ENCODE peak calls at places on chromosomes 13 and 19, in eight cellular contexts. One of them, this sample, is unnamed.
A peak's percentile ranks its signal among the peaks of the same experiment; 100 is the strongest.

GRCh38 chr19:39704181-39705044 is at the start of gene LGALS14:
- DNase-seq in breast epithelium: no peak
- DNase-seq in OCI-LY7: peak; percentile 3
- DNase-seq in fibroblast of lung: no peak
- DNase-seq in neuronal stem cell: no peak
- DNase-seq in CD8-positive, alpha-beta T cell: no peak
- DNase-seq in heart left ventricle: no peak
- DNase-seq in lung: no peak
- DNase-seq in this sample: no peak

GRCh38 chr19:2600914-2601870 is 101.3 kb downstream of the GNG7 start:
- DNase-seq in fibroblast of lung: no peak
- DNase-seq in OCI-LY7: no peak
- DNase-seq in lung: no peak
- DNase-seq in neuronal stem cell: no peak
- DNase-seq in breast epithelium: no peak
- DNase-seq in heart left ventricle: no peak
- DNase-seq in CD8-positive, alpha-beta T cell: no peak
- DNase-seq in this sample: no peak

GRCh38 chr13:24605923-24606372 is 74.3 kb upstream of the ATP12A start:
- DNase-seq in lung: no peak
- DNase-seq in fibroblast of lung: peak; percentile 31
- DNase-seq in neuronal stem cell: no peak
- DNase-seq in OCI-LY7: no peak
- DNase-seq in breast epithelium: no peak
- DNase-seq in CD8-positive, alpha-beta T cell: no peak
- DNase-seq in heart left ventricle: no peak
- DNase-seq in this sample: peak; percentile 37

GRCh38 chr13:88887045-88887662 is 1216.0 kb downstream of the SLITRK5 start:
- DNase-seq in lung: no peak
- DNase-seq in neuronal stem cell: no peak
- DNase-seq in breast epithelium: no peak
- DNase-seq in heart left ventricle: no peak
- DNase-seq in fibroblast of lung: no peak
- DNase-seq in OCI-LY7: no peak
- DNase-seq in CD8-positive, alpha-beta T cell: no peak
- DNase-seq in this sample: no peak

GRCh38 chr13:80862466-80862865 is 521.5 kb upstream of the SPRY2 start:
- DNase-seq in breast epithelium: no peak
- DNase-seq in lung: no peak
- DNase-seq in CD8-positive, alpha-beta T cell: no peak
- DNase-seq in heart left ventricle: no peak
- DNase-seq in fibroblast of lung: peak; percentile 68
- DNase-seq in OCI-LY7: no peak
- DNase-seq in neuronal stem cell: no peak
- DNase-seq in this sample: no peak

GRCh38 chr19:52646571-52647222 is 8.5 kb upstream of the ZNF83 start:
- DNase-seq in heart left ventricle: no peak
- DNase-seq in neuronal stem cell: no peak
- DNase-seq in breast epithelium: no peak
- DNase-seq in lung: no peak
- DNase-seq in CD8-positive, alpha-beta T cell: no peak
- DNase-seq in OCI-LY7: peak; percentile 31
- DNase-seq in fibroblast of lung: peak; percentile 17
- DNase-seq in this sample: no peak

GRCh38 chr13:21012841-21013681 is 48.3 kb downstream of the LATS2 start:
- DNase-seq in OCI-LY7: no peak
- DNase-seq in neuronal stem cell: no peak
- DNase-seq in breast epithelium: no peak
- DNase-seq in fibroblast of lung: no peak
- DNase-seq in CD8-positive, alpha-beta T cell: no peak
- DNase-seq in lung: no peak
- DNase-seq in heart left ventricle: no peak
- DNase-seq in this sample: no peak

GRCh38 chr19:6802336-6803035 is 30.0 kb downstream of the VAV1 start:
- DNase-seq in breast epithelium: peak; percentile 19
- DNase-seq in lung: peak; percentile 53
- DNase-seq in heart left ventricle: peak; percentile 33
- DNase-seq in OCI-LY7: peak; percentile 96
- DNase-seq in CD8-positive, alpha-beta T cell: peak; percentile 1
- DNase-seq in fibroblast of lung: no peak
- DNase-seq in neuronal stem cell: no peak
- DNase-seq in this sample: peak; percentile 44

GRCh38 chr19:55649579-55650557 is 1.9 kb downstream of the CCDC106 start:
- DNase-seq in OCI-LY7: no peak
- DNase-seq in fibroblast of lung: no peak
- DNase-seq in breast epithelium: no peak
- DNase-seq in neuronal stem cell: no peak
- DNase-seq in heart left ventricle: no peak
- DNase-seq in CD8-positive, alpha-beta T cell: no peak
- DNase-seq in lung: no peak
- DNase-seq in this sample: no peak

GRCh38 chr13:94711561-94712286 is 621 bp downstream of the SOX21 start:
- DNase-seq in heart left ventricle: no peak
- DNase-seq in CD8-positive, alpha-beta T cell: no peak
- DNase-seq in fibroblast of lung: peak; percentile 37
- DNase-seq in neuronal stem cell: no peak
- DNase-seq in lung: no peak
- DNase-seq in breast epithelium: no peak
- DNase-seq in OCI-LY7: no peak
- DNase-seq in this sample: no peak

GRCh38 chr13:72849571-72849970 is 67.6 kb downstream of the PIBF1 start:
- DNase-seq in breast epithelium: no peak
- DNase-seq in heart left ventricle: no peak
- DNase-seq in CD8-positive, alpha-beta T cell: no peak
- DNase-seq in lung: no peak
- DNase-seq in fibroblast of lung: peak; percentile 12
- DNase-seq in neuronal stem cell: no peak
- DNase-seq in OCI-LY7: no peak
- DNase-seq in this sample: no peak

GRCh38 chr19:18274776-18275356 is 614 bp upstream of the IQCN start:
- DNase-seq in fibroblast of lung: peak; percentile 88
- DNase-seq in OCI-LY7: no peak
- DNase-seq in neuronal stem cell: no peak
- DNase-seq in heart left ventricle: peak; percentile 88
- DNase-seq in lung: peak; percentile 72
- DNase-seq in breast epithelium: peak; percentile 89
- DNase-seq in CD8-positive, alpha-beta T cell: no peak
- DNase-seq in this sample: no peak

GRCh38 chr19:18270304-18270703 is 3.9 kb downstream of the IQCN start:
- DNase-seq in breast epithelium: no peak
- DNase-seq in lung: no peak
- DNase-seq in CD8-positive, alpha-beta T cell: no peak
- DNase-seq in fibroblast of lung: no peak
- DNase-seq in neuronal stem cell: no peak
- DNase-seq in OCI-LY7: no peak
- DNase-seq in heart left ventricle: no peak
- DNase-seq in this sample: no peak

GRCh38 chr19:18271433-18271841 is 2.8 kb downstream of the IQCN start:
- DNase-seq in neuronal stem cell: no peak
- DNase-seq in lung: no peak
- DNase-seq in heart left ventricle: no peak
- DNase-seq in CD8-positive, alpha-beta T cell: no peak
- DNase-seq in breast epithelium: no peak
- DNase-seq in fibroblast of lung: no peak
- DNase-seq in OCI-LY7: no peak
- DNase-seq in this sample: no peak

GRCh38 chr19:18273566-18274302 is 518 bp downstream of the IQCN start:
- DNase-seq in CD8-positive, alpha-beta T cell: no peak
- DNase-seq in fibroblast of lung: no peak
- DNase-seq in lung: no peak
- DNase-seq in OCI-LY7: no peak
- DNase-seq in breast epithelium: no peak
- DNase-seq in heart left ventricle: no peak
- DNase-seq in neuronal stem cell: no peak
- DNase-seq in this sample: no peak

DNA sequence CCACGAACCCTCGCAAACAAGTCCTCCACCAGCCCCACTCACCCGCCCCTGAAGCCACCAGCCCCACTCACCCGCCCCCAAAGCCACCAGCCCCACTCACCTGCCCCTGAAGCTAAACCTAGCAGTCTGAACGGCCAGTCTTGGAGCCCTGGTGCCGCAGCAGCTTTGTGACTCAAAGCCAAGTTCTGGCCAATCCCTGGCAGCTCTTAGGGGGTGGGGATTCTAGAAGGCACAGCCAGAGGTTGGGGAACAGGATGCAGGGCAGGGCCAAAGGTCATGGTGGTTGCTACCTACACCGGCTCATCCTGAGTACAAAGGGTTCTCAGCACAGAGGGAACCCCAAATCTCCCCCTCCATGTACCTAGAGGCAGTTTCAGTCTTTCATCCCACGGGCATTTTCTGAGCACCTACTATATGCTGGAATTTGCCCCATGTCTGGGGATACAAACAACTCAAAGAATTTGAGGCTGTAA is at the start of gene IQCN:
- DNase-seq in breast epithelium: peak; percentile 61
- DNase-seq in OCI-LY7: no peak
- DNase-seq in lung: no peak
- DNase-seq in neuronal stem cell: no peak
- DNase-seq in CD8-positive, alpha-beta T cell: peak; percentile 39
- DNase-seq in fibroblast of lung: peak; percentile 44
- DNase-seq in heart left ventricle: no peak
- DNase-seq in this sample: peak; percentile 62
- H3K4me3 ChIP-seq in breast epithelium: peak within 1 kb of the TSS; percentile 1
- H3K4me3 ChIP-seq in OCI-LY7: no peak within 1 kb of the TSS
- H3K4me3 ChIP-seq in lung: no peak within 1 kb of the TSS
- H3K4me3 ChIP-seq in neuronal stem cell: no peak within 1 kb of the TSS
- H3K4me3 ChIP-seq in CD8-positive, alpha-beta T cell: no peak within 1 kb of the TSS
- H3K4me3 ChIP-seq in fibroblast of lung: peak within 1 kb of the TSS; percentile 3
- H3K4me3 ChIP-seq in heart left ventricle: peak within 1 kb of the TSS; percentile 0
- H3K4me3 ChIP-seq in this sample: no peak within 1 kb of the TSS

GRCh38 chr13:28329395-28330158 is 165.4 kb downstream of the FLT1 start:
- DNase-seq in CD8-positive, alpha-beta T cell: no peak
- DNase-seq in fibroblast of lung: peak; percentile 85
- DNase-seq in heart left ventricle: peak; percentile 27
- DNase-seq in neuronal stem cell: no peak
- DNase-seq in lung: peak; percentile 48
- DNase-seq in breast epithelium: no peak
- DNase-seq in OCI-LY7: no peak
- DNase-seq in this sample: no peak

GRCh38 chr13:28327761-28328607 is 166.9 kb downstream of the FLT1 start:
- DNase-seq in heart left ventricle: no peak
- DNase-seq in OCI-LY7: no peak
- DNase-seq in fibroblast of lung: no peak
- DNase-seq in CD8-positive, alpha-beta T cell: no peak
- DNase-seq in breast epithelium: no peak
- DNase-seq in lung: no peak
- DNase-seq in neuronal stem cell: no peak
- DNase-seq in this sample: no peak

GRCh38 chr13:28325022-28325421 is 169.9 kb downstream of the FLT1 start:
- DNase-seq in lung: no peak
- DNase-seq in fibroblast of lung: no peak
- DNase-seq in heart left ventricle: peak; percentile 46
- DNase-seq in CD8-positive, alpha-beta T cell: no peak
- DNase-seq in breast epithelium: no peak
- DNase-seq in OCI-LY7: no peak
- DNase-seq in neuronal stem cell: no peak
- DNase-seq in this sample: no peak

GRCh38 chr13:28324181-28324789 is 170.6 kb downstream of the FLT1 start:
- DNase-seq in breast epithelium: no peak
- DNase-seq in fibroblast of lung: peak; percentile 72
- DNase-seq in OCI-LY7: peak; percentile 76
- DNase-seq in neuronal stem cell: peak; percentile 57
- DNase-seq in CD8-positive, alpha-beta T cell: peak; percentile 9
- DNase-seq in lung: peak; percentile 62
- DNase-seq in heart left ventricle: peak; percentile 70
- DNase-seq in this sample: peak; percentile 55

DNA sequence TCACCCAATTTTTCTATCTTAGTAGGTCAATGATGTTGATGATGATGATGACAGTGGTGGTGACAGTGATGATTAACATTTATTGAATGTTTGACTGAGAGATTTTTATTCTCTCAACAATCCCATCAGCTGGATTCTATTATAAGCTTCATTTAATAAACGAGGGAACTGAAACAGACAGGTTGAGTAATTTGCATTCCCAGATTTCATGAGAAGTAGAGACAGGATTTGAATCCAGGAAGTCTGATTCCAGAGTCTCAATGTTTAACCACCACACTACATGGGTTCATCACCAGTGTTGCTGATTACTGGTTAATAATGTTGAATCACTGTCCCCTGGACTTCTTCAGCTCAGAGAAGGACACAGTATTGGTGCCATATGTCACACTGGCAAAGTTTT is 168.8 kb downstream of the FLT1 start:
- DNase-seq in neuronal stem cell: no peak
- DNase-seq in OCI-LY7: no peak
- DNase-seq in heart left ventricle: no peak
- DNase-seq in breast epithelium: no peak
- DNase-seq in CD8-positive, alpha-beta T cell: no peak
- DNase-seq in fibroblast of lung: no peak
- DNase-seq in lung: no peak
- DNase-seq in this sample: no peak
- H3K27ac ChIP-seq in neuronal stem cell: no peak overlapping the region
- H3K27ac ChIP-seq in OCI-LY7: no peak overlapping the region
- H3K27ac ChIP-seq in heart left ventricle: no peak overlapping the region
- H3K27ac ChIP-seq in breast epithelium: no peak overlapping the region
- H3K27ac ChIP-seq in CD8-positive, alpha-beta T cell: no peak overlapping the region
- H3K27ac ChIP-seq in fibroblast of lung: no peak overlapping the region
- H3K27ac ChIP-seq in lung: no peak overlapping the region
- H3K27ac ChIP-seq in this sample: no peak overlapping the region

DNA sequence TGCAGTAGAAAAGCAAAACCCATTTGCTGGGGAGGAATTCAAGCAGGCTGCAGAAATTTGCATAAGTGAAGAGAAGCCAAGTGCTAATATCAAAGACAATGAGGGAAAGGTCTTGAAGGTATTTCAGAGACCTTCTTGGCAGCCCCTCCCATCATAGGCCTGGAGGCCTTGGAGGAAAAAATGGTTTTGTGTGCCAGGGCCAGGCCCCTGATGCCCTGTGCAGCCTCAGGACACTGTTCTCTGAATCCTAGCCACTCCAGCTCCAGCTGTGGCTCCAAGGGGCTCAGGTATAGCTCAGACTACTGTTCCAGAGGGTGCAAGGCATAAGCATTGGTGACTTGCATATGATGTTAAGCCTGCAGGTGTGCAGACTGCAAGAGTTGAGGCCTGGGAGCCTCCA is 463.2 kb upstream of the ATXN8OS start:
- DNase-seq in CD8-positive, alpha-beta T cell: no peak
- DNase-seq in lung: no peak
- DNase-seq in breast epithelium: no peak
- DNase-seq in OCI-LY7: no peak
- DNase-seq in fibroblast of lung: no peak
- DNase-seq in neuronal stem cell: no peak
- DNase-seq in heart left ventricle: no peak
- DNase-seq in this sample: no peak
- H3K4me3 ChIP-seq in CD8-positive, alpha-beta T cell: no peak overlapping the region
- H3K4me3 ChIP-seq in lung: no peak overlapping the region
- H3K4me3 ChIP-seq in breast epithelium: no peak overlapping the region
- H3K4me3 ChIP-seq in OCI-LY7: no peak overlapping the region
- H3K4me3 ChIP-seq in fibroblast of lung: no peak overlapping the region
- H3K4me3 ChIP-seq in neuronal stem cell: no peak overlapping the region
- H3K4me3 ChIP-seq in heart left ventricle: no peak overlapping the region
- H3K4me3 ChIP-seq in this sample: no peak overlapping the region

DNA sequence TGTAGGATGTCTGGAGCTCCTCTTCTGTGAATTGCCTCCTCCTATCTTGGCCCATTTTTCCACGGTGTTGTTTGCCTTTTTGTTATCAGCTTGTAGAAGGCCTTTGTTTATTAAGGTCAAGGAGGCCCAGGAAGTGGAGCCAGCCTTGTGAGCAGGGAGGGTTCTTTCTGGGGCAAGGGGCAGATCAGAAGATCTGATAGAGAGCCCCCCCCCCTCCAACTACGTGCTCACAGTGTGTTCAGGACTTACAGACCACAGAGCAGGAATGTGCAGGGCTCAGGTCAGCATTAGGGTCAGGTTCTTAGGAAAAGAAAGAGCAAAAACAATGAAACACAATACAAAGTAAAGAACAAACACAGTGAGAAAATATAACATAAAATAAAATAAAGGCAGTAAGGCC is 59.4 kb downstream of the CCNE1 start:
- DNase-seq in breast epithelium: no peak
- DNase-seq in OCI-LY7: no peak
- DNase-seq in CD8-positive, alpha-beta T cell: no peak
- DNase-seq in heart left ventricle: no peak
- DNase-seq in lung: no peak
- DNase-seq in neuronal stem cell: no peak
- DNase-seq in fibroblast of lung: no peak
- DNase-seq in this sample: no peak
- H3K27ac ChIP-seq in breast epithelium: no peak overlapping the region
- H3K27ac ChIP-seq in OCI-LY7: no peak overlapping the region
- H3K27ac ChIP-seq in CD8-positive, alpha-beta T cell: no peak overlapping the region
- H3K27ac ChIP-seq in heart left ventricle: no peak overlapping the region
- H3K27ac ChIP-seq in lung: no peak overlapping the region
- H3K27ac ChIP-seq in neuronal stem cell: no peak overlapping the region
- H3K27ac ChIP-seq in fibroblast of lung: no peak overlapping the region
- H3K27ac ChIP-seq in this sample: no peak overlapping the region